ENCODE peak calls at places on chromosomes 5 and 9, in seven cellular contexts. B, M, O, P, R, S and C are unnamed samples.

GRCh38 chr9:80866576-80867227 is 822.6 kb downstream of the TLE1 start:
- DNase-seq in S (no peak), P (peak; percentile 78), M (no peak), R (no peak), O (no peak), B (no peak), C (no peak)

GRCh38 chr9:131228988-131229387 is 47.3 kb downstream of the FAM78A start:
- DNase-seq in P (no peak), S (no peak), B (no peak), M (peak; percentile 30), R (no peak), O (no peak), C (no peak)

GRCh38 chr9:5443845-5444244 is 6.1 kb upstream of the PLGRKT start:
- DNase-seq in R (no peak), O (no peak), B (no peak), M (no peak), S (no peak), P (no peak), C (no peak)

GRCh38 chr9:89601856-89602562 is 2.8 kb upstream of the GADD45G start:
- DNase-seq in M (no peak), P (no peak), R (no peak), S (no peak), B (no peak), O (no peak), C (no peak)

GRCh38 chr9:126144215-126144614 is 182.4 kb upstream of the MVB12B start:
- DNase-seq in S (no peak), O (no peak), B (no peak), R (no peak), P (no peak), M (no peak), C (no peak)

GRCh38 chr5:1133510-1134255 is 21.8 kb upstream of the SLC12A7 start:
- DNase-seq in O (no peak), B (no peak), P (no peak), M (no peak), R (no peak), S (no peak), C (no peak)

GRCh38 chr9:20356392-20357206 is 265.7 kb downstream of the MLLT3 start:
- DNase-seq in R (peak; percentile 15), P (peak; percentile 70), O (peak; percentile 65), B (no peak), S (peak; percentile 29), M (peak; percentile 89), C (no peak)

GRCh38 chr9:125444166-125444565 is 182.5 kb downstream of the GAPVD1 start:
- DNase-seq in M (no peak), P (no peak), B (no peak), R (no peak), O (no peak), S (no peak), C (no peak)

GRCh38 chr5:67266654-67267350 is 70.2 kb upstream of the CD180 start:
- DNase-seq in B (no peak), M (no peak), R (no peak), S (no peak), O (no peak), P (no peak), C (no peak)

GRCh38 chr9:94919376-94920098 is 193.0 kb downstream of the AOPEP start:
- DNase-seq in O (peak; percentile 59), R (no peak), P (peak; percentile 92), B (no peak), M (no peak), S (no peak), C (no peak)

GRCh38 chr5:151014680-151015343 is 5.6 kb upstream of the GPX3 start:
- DNase-seq in B (no peak), M (peak; percentile 53), P (no peak), S (no peak), O (peak; percentile 40), R (no peak), C (peak; percentile 23)

GRCh38 chr9:128385493-128386205 is 14.5 kb downstream of the URM1 start:
- DNase-seq in O (no peak), S (no peak), P (no peak), M (no peak), R (no peak), B (no peak), C (no peak)

GRCh38 chr5:14035859-14036440 is 91.5 kb upstream of the DNAH5 start:
- DNase-seq in S (no peak), B (no peak), R (no peak), M (peak; percentile 98), P (peak; percentile 99), O (peak; percentile 98), C (peak; percentile 98)

GRCh38 chr9:115122937-115123336 is 5.0 kb upstream of the TNC start:
- DNase-seq in B (no peak), S (no peak), M (no peak), O (no peak), R (no peak), P (no peak), C (no peak)

GRCh38 chr5:55618318-55618717 is 83.6 kb upstream of the PLPP1 start:
- DNase-seq in B (no peak), P (no peak), O (no peak), M (no peak), S (no peak), R (no peak), C (no peak)

GRCh38 chr9:87640385-87640795 is 85.5 kb upstream of the CTSL start:
- DNase-seq in S (no peak), P (no peak), M (peak; percentile 18), O (peak; percentile 63), R (no peak), B (no peak), C (no peak)

GRCh38 chr9:132647355-132647754 is 22.4 kb downstream of the DDX31 start:
- DNase-seq in S (no peak), R (no peak), M (no peak), B (no peak), P (peak; percentile 96), O (no peak), C (peak; percentile 91)

GRCh38 chr9:31753756-31754155 is 630.7 kb upstream of the ACO1 start:
- DNase-seq in O (no peak), P (no peak), M (no peak), B (no peak), R (no peak), S (no peak), C (no peak)

GRCh38 chr5:21817668-21818419 is 1035.3 kb downstream of the CDH12 start:
- DNase-seq in O (no peak), B (no peak), M (peak; percentile 46), P (no peak), S (no peak), R (no peak), C (peak; percentile 35)

GRCh38 chr9:127943011-127943662 is 5.5 kb upstream of the DPM2 start:
- DNase-seq in M (no peak), B (no peak), O (no peak), R (no peak), P (no peak), S (no peak), C (no peak)

GRCh38 chr9:107994638-107995037 is 505.1 kb upstream of the KLF4 start:
- DNase-seq in B (no peak), M (no peak), R (no peak), P (no peak), S (no peak), O (no peak), C (no peak)

GRCh38 chr5:142795246-142795645 is 25.1 kb downstream of the ARHGAP26 start:
- DNase-seq in R (no peak), O (no peak), P (no peak), S (no peak), M (no peak), B (no peak), C (no peak)

GRCh38 chr9:136488247-136489214 is 5.7 kb upstream of the SEC16A start:
- DNase-seq in S (peak; percentile 71), M (peak; percentile 40), O (peak; percentile 52), R (no peak), P (peak; percentile 43), B (no peak), C (peak; percentile 44)